ENCODE peak calls at places on chromosome 14, in five cellular contexts. E, K, H, Z and T are unnamed samples.

GRCh38 chr14:95157987-95158712 is 821 bp upstream of the DICER1 start:
- DNase-seq in E (no peak), K (peak; percentile 34), H (no peak), Z (no peak), T (no peak)

GRCh38 chr14:29037428-29037827 is 270.8 kb downstream of the FOXG1 start:
- DNase-seq in E (no peak), K (no peak), H (no peak), Z (no peak), T (no peak)

GRCh38 chr14:103456167-103456835 is 66.3 kb downstream of the CKB start:
- DNase-seq in E (no peak), K (no peak), H (no peak), Z (no peak), T (no peak)

GRCh38 chr14:105092912-105093425 is 27.7 kb upstream of the GPR132 start:
- DNase-seq in E (no peak), K (peak; percentile 54), H (peak; percentile 61), Z (no peak), T (peak; percentile 59)

GRCh38 chr14:72863216-72864006 is 30.5 kb downstream of the DPF3 start:
- DNase-seq in E (peak; percentile 68), K (no peak), H (no peak), Z (no peak), T (no peak)

GRCh38 chr14:35261774-35262173 is 30.4 kb upstream of the PSMA6 start:
- DNase-seq in E (no peak), K (no peak), H (no peak), Z (no peak), T (no peak)

GRCh38 chr14:69034612-69035262 is 55.6 kb upstream of the ACTN1 start:
- DNase-seq in E (no peak), K (no peak), H (no peak), Z (no peak), T (no peak)

GRCh38 chr14:77023001-77023996 is 5.2 kb downstream of the IRF2BPL start:
- DNase-seq in E (no peak), K (peak; percentile 77), H (no peak), Z (peak; percentile 63), T (peak; percentile 94)

GRCh38 chr14:88468396-88468795 is 82.9 kb downstream of the SPATA7 start:
- DNase-seq in E (no peak), K (no peak), H (no peak), Z (no peak), T (no peak)

GRCh38 chr14:24390696-24391468 is 7.9 kb upstream of the NYNRIN start:
- DNase-seq in E (no peak), K (no peak), H (no peak), Z (no peak), T (no peak)